ENCODE peak calls at places on chromosomes 13 and 19, in seven cellular contexts. H is NCI-H2081; A is effector memory CD8-positive, alpha-beta T cell; K is DMS79; U is hepatic stellate cell; F is activated effector memory CD4-positive, alpha-beta T cell treated with Interleukin-2 at 50 U/mL for 16 hours; N is activated CD4-positive, alpha-beta T cell treated with anti-CD3 and anti-CD28 coated beads for 1 hour. P is an unnamed sample.

GRCh38 chr13:23609414-23610186 is 39.4 kb downstream of the TNFRSF19 start:
- DNase-seq in H (no peak), A (no peak), K (no peak), U (no peak), F (no peak), N (no peak), P (no peak)

GRCh38 chr19:44869728-44870470 is 21.2 kb upstream of the TOMM40 start:
- DNase-seq in H (no peak), A (no peak), K (no peak), U (peak), F (no peak), N (no peak), P (peak)

GRCh38 chr13:99330942-99331341 is 23.7 kb upstream of the GPR183 start:
- DNase-seq in H (no peak), A (no peak), K (no peak), U (no peak), F (no peak), N (no peak), P (no peak)

GRCh38 chr19:42872608-42873007 is 6.9 kb downstream of the PSG1 start:
- DNase-seq in H (no peak), A (no peak), K (no peak), U (no peak), F (no peak), N (no peak), P (no peak)

GRCh38 chr13:87678353-87678752 is 7.2 kb downstream of the SLITRK5 start:
- DNase-seq in H (peak), A (no peak), K (no peak), U (no peak), F (no peak), N (no peak), P (no peak)

GRCh38 chr13:75581874-75582640 is 32.5 kb downstream of the UCHL3 start:
- DNase-seq in H (no peak), A (no peak), K (no peak), U (no peak), F (no peak), N (no peak), P (no peak)

GRCh38 chr13:72839831-72840426 is 58.0 kb downstream of the PIBF1 start:
- DNase-seq in H (peak), A (peak), K (no peak), U (peak), F (peak), N (no peak), P (peak)

GRCh38 chr13:99859178-99860177 is 112.1 kb downstream of the ZIC5 start:
- DNase-seq in H (peak), A (peak), K (no peak), U (no peak), F (peak), N (no peak), P (no peak)

GRCh38 chr19:11652056-11652455 is 54.8 kb downstream of the ZNF627 start:
- DNase-seq in H (no peak), A (no peak), K (no peak), U (no peak), F (no peak), N (no peak), P (no peak)

GRCh38 chr13:98869408-98870090 is 108.3 kb downstream of the DOCK9 start:
- DNase-seq in H (no peak), A (no peak), K (no peak), U (no peak), F (no peak), N (no peak), P (no peak)

GRCh38 chr13:75368167-75368566 is 113.8 kb downstream of the TBC1D4 start:
- DNase-seq in H (no peak), A (no peak), K (no peak), U (peak), F (no peak), N (no peak), P (no peak)

GRCh38 chr19:14085309-14085995 is at the start of gene C19orf67:
- DNase-seq in H (no peak), A (no peak), K (no peak), U (no peak), F (no peak), N (no peak), P (no peak)

P was measured in MV-4-11.